ENCODE peak calls at places on chromosomes 5 and 9, in six cellular contexts. One of them, this sample, is unnamed.

GRCh38 chr9:93677641-93678136 is 101.3 kb downstream of the PHF2 start:
- DNase-seq in prostate gland: no peak
- DNase-seq in neural progenitor cell: no peak
- DNase-seq in left ventricle myocardium inferior: peak
- DNase-seq in body of pancreas: peak
- DNase-seq in HCT116: no peak
- DNase-seq in this sample: no peak

GRCh38 chr5:34756781-34757624 is 82.0 kb upstream of the TTC23L start:
- DNase-seq in prostate gland: no peak
- DNase-seq in neural progenitor cell: no peak
- DNase-seq in left ventricle myocardium inferior: no peak
- DNase-seq in body of pancreas: peak
- DNase-seq in HCT116: no peak
- DNase-seq in this sample: no peak

GRCh38 chr9:113148377-113148715 is 2.5 kb upstream of the SLC31A2 start:
- DNase-seq in prostate gland: no peak
- DNase-seq in neural progenitor cell: no peak
- DNase-seq in left ventricle myocardium inferior: no peak
- DNase-seq in body of pancreas: no peak
- DNase-seq in HCT116: no peak
- DNase-seq in this sample: no peak

GRCh38 chr9:124214596-124215550 is 42.9 kb upstream of the NEK6 start:
- DNase-seq in prostate gland: no peak
- DNase-seq in neural progenitor cell: no peak
- DNase-seq in left ventricle myocardium inferior: no peak
- DNase-seq in body of pancreas: no peak
- DNase-seq in HCT116: no peak
- DNase-seq in this sample: no peak

GRCh38 chr5:12672141-12672540 is 767.9 kb upstream of the CTNND2 start:
- DNase-seq in prostate gland: no peak
- DNase-seq in neural progenitor cell: no peak
- DNase-seq in left ventricle myocardium inferior: no peak
- DNase-seq in body of pancreas: no peak
- DNase-seq in HCT116: no peak
- DNase-seq in this sample: no peak

GRCh38 chr9:128685636-128686489 is 3.2 kb upstream of the SET start:
- DNase-seq in prostate gland: no peak
- DNase-seq in neural progenitor cell: no peak
- DNase-seq in left ventricle myocardium inferior: no peak
- DNase-seq in body of pancreas: peak
- DNase-seq in HCT116: no peak
- DNase-seq in this sample: no peak

GRCh38 chr5:84487963-84488362 is 103.3 kb upstream of the EDIL3 start:
- DNase-seq in prostate gland: no peak
- DNase-seq in neural progenitor cell: no peak
- DNase-seq in left ventricle myocardium inferior: no peak
- DNase-seq in body of pancreas: no peak
- DNase-seq in HCT116: no peak
- DNase-seq in this sample: no peak

GRCh38 chr9:79264511-79265448 is 307.0 kb upstream of the TLE4 start:
- DNase-seq in prostate gland: no peak
- DNase-seq in neural progenitor cell: no peak
- DNase-seq in left ventricle myocardium inferior: no peak
- DNase-seq in body of pancreas: no peak
- DNase-seq in HCT116: no peak
- DNase-seq in this sample: no peak

GRCh38 chr5:41707853-41708603 is 162.2 kb downstream of the OXCT1 start:
- DNase-seq in prostate gland: no peak
- DNase-seq in neural progenitor cell: peak
- DNase-seq in left ventricle myocardium inferior: no peak
- DNase-seq in body of pancreas: no peak
- DNase-seq in HCT116: peak
- DNase-seq in this sample: no peak

GRCh38 chr5:134446938-134447337 is 35.3 kb upstream of the CDKN2AIPNL start:
- DNase-seq in prostate gland: no peak
- DNase-seq in neural progenitor cell: no peak
- DNase-seq in left ventricle myocardium inferior: no peak
- DNase-seq in body of pancreas: no peak
- DNase-seq in HCT116: no peak
- DNase-seq in this sample: no peak

GRCh38 chr5:93192107-93192506 is 388.9 kb downstream of the NR2F1-AS1 start:
- DNase-seq in prostate gland: no peak
- DNase-seq in neural progenitor cell: no peak
- DNase-seq in left ventricle myocardium inferior: no peak
- DNase-seq in body of pancreas: no peak
- DNase-seq in HCT116: peak
- DNase-seq in this sample: no peak

GRCh38 chr9:88544245-88544644 is 9.3 kb downstream of the NXNL2 start:
- DNase-seq in prostate gland: no peak
- DNase-seq in neural progenitor cell: no peak
- DNase-seq in left ventricle myocardium inferior: no peak
- DNase-seq in body of pancreas: no peak
- DNase-seq in HCT116: no peak
- DNase-seq in this sample: no peak

GRCh38 chr5:172901788-172902496 is 57.3 kb upstream of the RPL26L1 start:
- DNase-seq in prostate gland: no peak
- DNase-seq in neural progenitor cell: no peak
- DNase-seq in left ventricle myocardium inferior: no peak
- DNase-seq in body of pancreas: no peak
- DNase-seq in HCT116: no peak
- DNase-seq in this sample: no peak

GRCh38 chr5:34490501-34491250 is 165.5 kb upstream of the RAI14 start:
- DNase-seq in prostate gland: no peak
- DNase-seq in neural progenitor cell: peak
- DNase-seq in left ventricle myocardium inferior: no peak
- DNase-seq in body of pancreas: no peak
- DNase-seq in HCT116: no peak
- DNase-seq in this sample: no peak

GRCh38 chr9:131275332-131276106 is 791 bp downstream of the FAM78A start:
- DNase-seq in prostate gland: no peak
- DNase-seq in neural progenitor cell: peak
- DNase-seq in left ventricle myocardium inferior: peak
- DNase-seq in body of pancreas: no peak
- DNase-seq in HCT116: no peak
- DNase-seq in this sample: no peak

GRCh38 chr9:131276891-131277672 is 772 bp upstream of the FAM78A start:
- DNase-seq in prostate gland: no peak
- DNase-seq in neural progenitor cell: peak
- DNase-seq in left ventricle myocardium inferior: no peak
- DNase-seq in body of pancreas: no peak
- DNase-seq in HCT116: no peak
- DNase-seq in this sample: no peak

GRCh38 chr9:131274674-131275331 is 1.5 kb downstream of the FAM78A start:
- DNase-seq in prostate gland: no peak
- DNase-seq in neural progenitor cell: no peak
- DNase-seq in left ventricle myocardium inferior: peak
- DNase-seq in body of pancreas: peak
- DNase-seq in HCT116: no peak
- DNase-seq in this sample: no peak

GRCh38 chr9:131277673-131278420 is 1.5 kb upstream of the FAM78A start:
- DNase-seq in prostate gland: peak
- DNase-seq in neural progenitor cell: peak
- DNase-seq in left ventricle myocardium inferior: peak
- DNase-seq in body of pancreas: peak
- DNase-seq in HCT116: peak
- DNase-seq in this sample: no peak

DNA sequence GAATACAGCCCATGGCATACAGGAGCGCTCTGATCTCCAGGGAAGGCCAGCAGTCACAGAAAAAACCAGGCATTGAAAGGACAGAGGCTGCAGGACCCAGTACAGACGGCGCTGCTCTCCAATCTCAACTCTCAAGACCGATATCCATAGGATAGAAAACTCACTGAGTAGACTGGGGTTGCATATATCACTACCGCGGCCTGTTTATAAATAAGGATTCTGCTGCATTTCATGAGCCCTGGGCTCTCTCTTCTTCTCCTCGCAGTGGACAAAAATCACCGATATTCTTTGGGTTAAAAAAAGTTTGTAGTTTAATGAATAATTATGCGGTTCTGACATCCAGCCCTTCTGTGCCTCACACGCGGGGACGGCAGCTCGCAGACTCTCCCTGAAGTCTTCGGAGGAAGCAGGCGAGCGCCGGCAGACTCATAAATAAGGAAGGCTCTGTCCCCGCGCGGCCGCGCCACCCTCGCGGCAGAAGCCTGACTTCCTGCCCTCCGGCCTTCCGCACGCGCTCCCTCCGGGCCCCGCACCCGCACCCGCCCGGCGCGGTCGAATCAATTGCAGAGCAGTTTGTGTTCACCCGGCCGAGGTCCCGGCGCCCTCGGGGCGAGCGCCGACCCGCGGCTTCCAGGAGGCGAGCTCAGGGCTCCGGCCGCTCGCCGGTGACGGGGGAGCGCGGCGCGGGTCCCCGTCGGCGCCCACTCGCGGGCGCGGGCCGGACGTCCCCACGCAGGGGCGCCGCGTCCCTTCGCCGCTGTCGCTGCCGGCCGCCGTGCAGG is at the start of gene FAM78A:
- DNase-seq in prostate gland: no peak
- DNase-seq in neural progenitor cell: peak
- DNase-seq in left ventricle myocardium inferior: peak
- DNase-seq in body of pancreas: peak
- DNase-seq in HCT116: no peak
- DNase-seq in this sample: no peak
- TF ChIP-seq CTCF in prostate gland: no peak
- TF ChIP-seq CTCF in neural progenitor cell: no peak
- TF ChIP-seq CTCF in left ventricle myocardium inferior: no peak
- TF ChIP-seq CTCF in body of pancreas: no peak
- TF ChIP-seq CTCF in HCT116: no peak
- TF ChIP-seq CTCF in this sample: no peak

GRCh38 chr5:166979576-166979975 is 1311.9 kb upstream of the WWC1 start:
- DNase-seq in prostate gland: no peak
- DNase-seq in neural progenitor cell: peak
- DNase-seq in left ventricle myocardium inferior: no peak
- DNase-seq in body of pancreas: no peak
- DNase-seq in HCT116: no peak
- DNase-seq in this sample: no peak

GRCh38 chr5:166980666-166981065 is 1310.8 kb upstream of the WWC1 start:
- DNase-seq in prostate gland: no peak
- DNase-seq in neural progenitor cell: no peak
- DNase-seq in left ventricle myocardium inferior: no peak
- DNase-seq in body of pancreas: no peak
- DNase-seq in HCT116: no peak
- DNase-seq in this sample: no peak

GRCh38 chr5:166977916-166978434 is 1313.5 kb upstream of the WWC1 start:
- DNase-seq in prostate gland: no peak
- DNase-seq in neural progenitor cell: no peak
- DNase-seq in left ventricle myocardium inferior: no peak
- DNase-seq in body of pancreas: no peak
- DNase-seq in HCT116: no peak
- DNase-seq in this sample: no peak
- H3K4me3 ChIP-seq in prostate gland: peak
- H3K4me3 ChIP-seq in neural progenitor cell: peak
- H3K4me3 ChIP-seq in left ventricle myocardium inferior: peak
- H3K4me3 ChIP-seq in body of pancreas: peak
- H3K4me3 ChIP-seq in HCT116: no peak
- H3K4me3 ChIP-seq in this sample: no peak

DNA sequence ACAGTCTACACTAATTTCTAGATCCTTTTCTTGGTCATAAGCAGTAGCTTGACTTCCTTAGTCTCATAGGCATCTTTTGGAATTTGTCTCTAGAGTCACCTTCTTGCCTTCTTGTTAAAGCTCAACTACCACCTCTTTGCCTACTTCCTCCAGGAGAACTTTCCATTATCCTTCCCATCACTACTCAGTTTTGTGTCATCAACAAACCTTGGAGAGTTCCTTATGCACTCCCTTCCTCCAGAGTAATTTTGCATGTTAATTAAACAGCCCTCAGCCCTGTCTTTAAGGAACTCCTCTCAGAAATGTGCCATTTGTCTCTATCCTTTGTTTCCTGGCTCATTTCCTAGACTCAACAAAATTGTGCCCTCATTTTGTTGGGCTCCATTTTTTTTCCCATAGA is 4.2 kb upstream of the EPB41L4B start:
- DNase-seq in prostate gland: no peak
- DNase-seq in neural progenitor cell: no peak
- DNase-seq in left ventricle myocardium inferior: no peak
- DNase-seq in body of pancreas: no peak
- DNase-seq in HCT116: no peak
- DNase-seq in this sample: no peak
- TF ChIP-seq CTCF in prostate gland: no peak
- TF ChIP-seq CTCF in neural progenitor cell: no peak
- TF ChIP-seq CTCF in left ventricle myocardium inferior: no peak
- TF ChIP-seq CTCF in body of pancreas: no peak
- TF ChIP-seq CTCF in HCT116: no peak
- TF ChIP-seq CTCF in this sample: no peak

DNA sequence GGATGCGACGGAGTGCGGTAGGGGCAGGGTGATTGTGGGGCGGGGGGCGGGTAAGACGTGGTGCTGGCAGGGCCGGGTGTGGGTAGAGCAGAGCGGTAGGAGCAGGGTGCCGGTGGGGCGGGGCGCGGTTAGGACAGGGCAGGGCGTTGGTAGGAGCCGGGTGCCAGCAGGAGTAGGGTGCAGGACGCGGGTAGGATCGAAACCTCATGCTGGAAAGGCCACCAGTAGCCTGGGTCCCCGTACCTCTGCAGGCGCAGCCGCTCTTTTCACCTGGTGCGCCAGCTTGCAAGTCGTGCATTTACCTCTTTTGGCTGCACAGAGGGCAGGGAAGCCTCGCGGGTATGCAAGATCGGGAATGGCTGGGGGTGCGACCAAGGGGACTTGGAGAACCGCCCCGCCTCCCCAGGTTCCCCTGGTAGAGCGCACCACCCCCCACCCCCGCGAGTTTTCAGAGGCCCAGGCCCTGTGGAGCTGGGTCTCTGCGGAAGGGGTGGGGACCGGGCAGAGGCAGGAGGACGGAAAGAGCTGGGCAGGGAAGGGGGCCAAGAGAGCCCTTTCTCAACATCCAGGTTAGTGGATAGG is 104.8 kb upstream of the SIMC1 start:
- DNase-seq in prostate gland: no peak
- DNase-seq in neural progenitor cell: peak
- DNase-seq in left ventricle myocardium inferior: no peak
- DNase-seq in body of pancreas: no peak
- DNase-seq in HCT116: no peak
- DNase-seq in this sample: no peak
- H3K4me3 ChIP-seq in prostate gland: no peak
- H3K4me3 ChIP-seq in neural progenitor cell: peak
- H3K4me3 ChIP-seq in left ventricle myocardium inferior: no peak
- H3K4me3 ChIP-seq in body of pancreas: no peak
- H3K4me3 ChIP-seq in HCT116: no peak
- H3K4me3 ChIP-seq in this sample: no peak

GRCh38 chr5:131170540-131171275 is at the start of gene LYRM7:
- DNase-seq in prostate gland: peak
- DNase-seq in neural progenitor cell: peak
- DNase-seq in left ventricle myocardium inferior: peak
- DNase-seq in body of pancreas: peak
- DNase-seq in HCT116: peak
- DNase-seq in this sample: peak
- TF ChIP-seq CTCF in prostate gland: no peak
- TF ChIP-seq CTCF in neural progenitor cell: no peak
- TF ChIP-seq CTCF in left ventricle myocardium inferior: no peak
- TF ChIP-seq CTCF in body of pancreas: no peak
- TF ChIP-seq CTCF in HCT116: no peak
- TF ChIP-seq CTCF in this sample: no peak

This sample was measured in GM12864.